ENCODE peak calls at places on chromosome 5, in seven cellular contexts. Z is GM13977; W is nephron progenitor cell; R is mesothelial cell of epicardium; U is CD4-positive, alpha-beta T cell; J is GM23338; Y is B cell. D is an unnamed sample.

GRCh38 chr5:112779531-112779930 is 41.8 kb downstream of the APC start:
- DNase-seq in J (no peak), R (no peak), U (no peak), Y (no peak), Z (no peak), W (no peak), D (no peak)

GRCh38 chr5:66186108-66186507 is 42.0 kb downstream of the SREK1 start:
- DNase-seq in Z (no peak), J (no peak), Y (no peak), W (no peak), R (no peak), U (no peak), D (no peak)

GRCh38 chr5:6408627-6409446 is 30.5 kb upstream of the MED10 start:
- DNase-seq in U (no peak), R (no peak), Y (no peak), Z (no peak), J (no peak), W (no peak), D (no peak)

GRCh38 chr5:168039485-168040005 is 251.9 kb upstream of the WWC1 start:
- DNase-seq in J (peak), W (no peak), Z (no peak), U (no peak), Y (no peak), R (no peak), D (no peak)

GRCh38 chr5:159010611-159011497 is 88.9 kb downstream of the EBF1 start:
- DNase-seq in R (no peak), U (no peak), Z (peak), Y (no peak), W (peak), J (peak), D (no peak)

GRCh38 chr5:54829686-54830085 is 155.7 kb downstream of the ESM1 start:
- DNase-seq in U (no peak), R (no peak), W (no peak), Z (no peak), Y (no peak), J (no peak), D (no peak)

GRCh38 chr5:152364172-152364571 is 40.9 kb downstream of the NMUR2 start:
- DNase-seq in Y (no peak), W (no peak), U (no peak), J (no peak), Z (no peak), R (no peak), D (no peak)

GRCh38 chr5:84228266-84228665 is 156.4 kb downstream of the EDIL3 start:
- DNase-seq in R (no peak), U (no peak), W (no peak), Z (no peak), J (no peak), Y (no peak), D (no peak)

GRCh38 chr5:581941-582340 is 30.2 kb upstream of the CEP72 start:
- DNase-seq in W (no peak), U (no peak), R (no peak), Y (no peak), J (no peak), Z (no peak), D (no peak)

GRCh38 chr5:169945831-169946261 is 34.4 kb downstream of the INSYN2B start:
- DNase-seq in W (peak), Y (no peak), J (no peak), Z (no peak), U (no peak), R (no peak), D (no peak)

GRCh38 chr5:56070795-56071539 is 76.2 kb upstream of the IL6ST start:
- DNase-seq in J (no peak), Z (no peak), U (no peak), Y (no peak), W (no peak), R (no peak), D (no peak)

GRCh38 chr5:35598707-35599370 is 18.8 kb upstream of the SPEF2 start:
- DNase-seq in J (peak), W (no peak), Z (no peak), U (no peak), R (no peak), Y (no peak), D (no peak)

GRCh38 chr5:157594237-157594636 is 18.7 kb upstream of the ADAM19 start:
- DNase-seq in W (no peak), U (no peak), Z (no peak), R (no peak), Y (no peak), J (no peak), D (no peak)

GRCh38 chr5:2493356-2493755 is 258.1 kb downstream of the IRX2 start:
- DNase-seq in W (no peak), Y (no peak), Z (no peak), J (no peak), U (no peak), R (no peak), D (no peak)

GRCh38 chr5:135823799-135824366 is 10.6 kb upstream of the SLC25A48 start:
- DNase-seq in U (no peak), Z (peak), W (no peak), R (no peak), Y (no peak), J (no peak), D (no peak)

GRCh38 chr5:77129386-77129785 is 42.3 kb upstream of the ZBED3 start:
- DNase-seq in Z (no peak), R (no peak), U (no peak), Y (no peak), J (peak), W (peak), D (no peak)

GRCh38 chr5:179265529-179266290 is 79.6 kb downstream of the ADAMTS2 start:
- DNase-seq in Y (peak), W (peak), Z (no peak), U (peak), J (peak), R (peak), D (no peak)

GRCh38 chr5:151678146-151678545 is 8.6 kb downstream of the SPARC start:
- DNase-seq in W (no peak), Z (no peak), U (no peak), J (no peak), Y (no peak), R (no peak), D (no peak)

GRCh38 chr5:59917121-59917520 is 23.6 kb upstream of the PDE4D start:
- DNase-seq in U (no peak), R (no peak), W (no peak), Y (no peak), J (no peak), Z (no peak), D (no peak)

GRCh38 chr5:134085411-134085810 is 29.1 kb upstream of the TCF7 start:
- DNase-seq in J (no peak), Y (no peak), Z (no peak), R (no peak), U (no peak), W (no peak), D (no peak)

GRCh38 chr5:168364151-168364661 is 72.8 kb downstream of the WWC1 start:
- DNase-seq in Z (no peak), U (no peak), W (no peak), R (no peak), J (no peak), Y (no peak), D (no peak)

GRCh38 chr5:105430516-105430915 is 1867.9 kb upstream of the NUDT12 start:
- DNase-seq in Z (no peak), J (no peak), W (no peak), R (no peak), Y (no peak), U (no peak), D (no peak)

GRCh38 chr5:160341309-160341874 is 29.0 kb upstream of the CCNJL start:
- DNase-seq in J (no peak), R (no peak), Y (no peak), W (no peak), U (no peak), Z (no peak), D (no peak)

GRCh38 chr5:36662291-36662851 is 56.0 kb downstream of the SLC1A3 start:
- DNase-seq in U (no peak), W (no peak), Z (no peak), R (no peak), Y (no peak), J (no peak), D (no peak)

GRCh38 chr5:171323806-171324632 is 15.0 kb downstream of the TLX3 start:
- DNase-seq in Z (no peak), U (no peak), Y (no peak), J (peak), R (no peak), W (no peak), D (no peak)

GRCh38 chr5:9015250-9015936 is 530.5 kb downstream of the SEMA5A start:
- DNase-seq in Z (no peak), J (no peak), R (no peak), Y (no peak), U (no peak), W (no peak), D (no peak)

GRCh38 chr5:54288568-54289217 is 21.7 kb downstream of the ARL15 start:
- DNase-seq in Y (no peak), W (no peak), J (no peak), U (no peak), R (no peak), Z (no peak), D (no peak)

GRCh38 chr5:67799732-67800234 is 415.8 kb upstream of the PIK3R1 start:
- DNase-seq in Z (no peak), J (no peak), U (no peak), W (no peak), Y (no peak), R (no peak), D (no peak)

GRCh38 chr5:140242890-140243585 is 59.9 kb downstream of the PFDN1 start:
- DNase-seq in R (no peak), Y (no peak), Z (no peak), J (no peak), U (no peak), W (no peak), D (no peak)

GRCh38 chr5:73693573-73694061 is 67.6 kb downstream of the ARHGEF28 start:
- DNase-seq in Y (no peak), R (no peak), U (no peak), J (peak), W (no peak), Z (peak), D (no peak)

GRCh38 chr5:92444888-92445287 is 1061.8 kb upstream of the ARRDC3 start:
- DNase-seq in U (no peak), J (no peak), Y (no peak), W (no peak), Z (no peak), R (no peak), D (no peak)

GRCh38 chr5:11619339-11620028 is 284.8 kb downstream of the CTNND2 start:
- DNase-seq in R (no peak), U (no peak), Z (no peak), J (peak), W (no peak), Y (no peak), D (no peak)
- TF ChIP-seq CTCF in R (no peak), U (no peak), Z (no peak), J (peak), W (peak), Y (no peak), D (peak)

DNA sequence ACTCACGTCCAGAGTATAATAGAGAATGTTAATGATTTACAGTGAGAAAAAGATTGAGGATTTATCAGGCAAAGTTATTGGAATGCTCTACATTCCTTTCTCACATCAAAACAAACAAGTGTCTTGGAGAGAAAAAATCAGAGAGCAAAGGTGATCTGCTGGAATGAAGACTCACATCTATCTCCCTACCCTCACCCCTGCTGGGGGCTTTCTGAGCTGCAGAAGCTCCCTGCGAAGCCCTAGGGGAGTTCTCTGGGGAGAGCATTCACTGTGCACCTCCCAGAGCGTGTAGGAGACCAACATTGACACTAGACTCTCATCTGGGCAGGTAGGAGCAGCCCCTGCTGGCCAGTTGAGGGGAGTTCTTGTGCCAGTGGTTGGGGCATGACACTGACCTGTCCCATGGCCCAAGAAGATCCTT is 76.6 kb upstream of the ADAMTS16 start:
- DNase-seq in Y (no peak), J (peak), W (no peak), Z (no peak), R (no peak), U (no peak), D (no peak)
- TF ChIP-seq CTCF in Y (no peak), J (peak), W (no peak), Z (peak), R (peak), U (no peak), D (no peak)

GRCh38 chr5:178122346-178122745 is 8.5 kb upstream of the RMND5B start:
- DNase-seq in W (no peak), Y (no peak), U (no peak), J (no peak), R (no peak), Z (no peak), D (no peak)

GRCh38 chr5:178125253-178125916 is 5.4 kb upstream of the RMND5B start:
- DNase-seq in Z (no peak), W (no peak), Y (no peak), R (no peak), J (peak), U (no peak), D (no peak)

GRCh38 chr5:178123094-178123986 is 7.5 kb upstream of the RMND5B start:
- DNase-seq in J (no peak), W (no peak), R (no peak), Z (no peak), U (no peak), Y (no peak), D (no peak)

GRCh38 chr5:178126556-178126955 is 4.3 kb upstream of the RMND5B start:
- DNase-seq in Y (no peak), R (no peak), W (no peak), Z (no peak), J (peak), U (no peak), D (no peak)

DNA sequence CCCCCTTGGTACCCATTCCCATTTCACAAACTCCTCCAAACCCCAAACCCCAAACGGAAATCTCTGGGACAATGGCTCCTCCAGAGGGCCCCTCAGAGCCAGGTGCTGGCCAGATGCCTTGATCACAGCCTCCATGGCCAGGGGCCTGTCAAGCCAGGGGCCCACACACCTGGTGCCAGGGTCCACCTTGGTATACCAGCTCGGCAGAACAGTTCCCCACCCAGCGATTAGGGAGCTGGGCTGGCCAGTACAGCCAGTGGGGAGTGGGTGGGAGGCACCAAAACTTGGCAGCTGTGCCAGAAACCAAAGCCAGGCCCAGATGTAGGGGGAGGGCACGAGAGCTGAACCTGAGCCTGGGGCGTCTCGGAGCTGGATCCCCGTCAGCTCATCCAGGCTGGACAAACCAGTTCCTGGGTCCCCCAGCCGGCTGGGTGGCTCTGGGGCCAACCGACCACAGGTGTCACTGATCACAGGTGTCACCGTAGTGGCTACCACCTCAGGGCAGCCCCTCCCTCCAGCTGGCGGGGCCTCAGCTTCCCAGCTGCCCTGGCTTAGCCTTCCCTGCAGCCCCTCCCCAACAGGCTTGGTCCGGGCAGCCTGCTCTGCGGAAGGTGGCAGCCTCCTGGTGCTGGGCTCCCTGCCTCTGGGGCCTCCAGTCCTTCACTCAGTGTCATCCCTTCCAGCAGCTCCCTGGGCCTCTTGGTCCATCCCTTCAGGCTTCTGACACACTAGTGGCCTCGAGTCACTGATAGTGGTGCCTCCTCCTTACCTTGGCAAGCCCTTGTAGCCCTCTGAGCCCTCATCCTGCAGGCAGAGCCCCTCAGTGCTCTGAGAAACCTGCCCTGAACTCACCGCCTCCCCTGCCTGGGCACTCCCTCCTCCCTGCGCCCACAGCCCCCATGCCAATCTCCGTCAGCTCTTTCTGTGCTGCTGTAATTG is 6.6 kb upstream of the RMND5B start:
- DNase-seq in U (no peak), Y (no peak), W (no peak), Z (no peak), R (no peak), J (peak), D (no peak)
- TF ChIP-seq CTCF in U (no peak), Y (no peak), W (no peak), Z (no peak), R (no peak), J (no peak), D (no peak)

GRCh38 chr5:81513982-81514381 is 120.0 kb upstream of the ACOT12 start:
- DNase-seq in U (no peak), J (no peak), Y (no peak), R (no peak), Z (no peak), W (no peak), D (no peak)
- TF ChIP-seq CTCF in U (peak), J (no peak), Y (peak), R (peak), Z (peak), W (no peak), D (peak)

DNA sequence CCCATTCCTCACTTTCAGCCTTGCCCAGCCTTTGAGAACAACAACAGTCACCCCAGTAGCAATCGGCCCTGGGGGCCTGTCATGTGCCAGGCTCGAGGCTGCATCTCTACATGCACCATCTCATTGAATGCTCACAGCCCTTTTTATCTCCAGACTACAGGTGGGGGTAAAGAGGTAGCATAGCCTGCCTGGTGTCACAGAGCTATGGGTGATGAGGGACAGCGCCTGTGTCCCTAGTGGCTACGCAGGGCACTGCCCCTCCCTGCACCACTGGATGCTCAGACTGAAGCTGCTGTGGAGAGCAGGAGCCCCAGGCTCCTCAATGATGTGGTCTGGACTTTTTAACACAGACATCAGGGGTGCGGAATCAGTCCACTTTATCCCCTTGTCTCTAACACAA is 2.8 kb downstream of the CAMK2A start:
- DNase-seq in R (no peak), W (peak), Z (no peak), U (no peak), J (peak), Y (no peak), D (no peak)
- TF ChIP-seq CTCF in R (no peak), W (peak), Z (no peak), U (no peak), J (peak), Y (peak), D (peak)